ENCODE peak calls at places on chromosomes 7 and 10, in five cellular contexts. G, W, N, U and X are unnamed samples.
A peak's percentile ranks its signal among the peaks of the same experiment; 100 is the strongest.

GRCh38 chr7:80719261-80719660 is 80.8 kb downstream of the CD36 start:
- DNase-seq in G (no peak), W (no peak), N (peak; percentile 58), U (peak; percentile 88), X (no peak)

GRCh38 chr10:100653957-100654834 is 91.2 kb upstream of the PAX2 start:
- DNase-seq in G (no peak), W (no peak), N (no peak), U (no peak), X (no peak)

GRCh38 chr7:2576742-2577491 is 18.1 kb downstream of the IQCE start:
- DNase-seq in G (no peak), W (no peak), N (no peak), U (no peak), X (no peak)

GRCh38 chr7:65429642-65430343 is 56.1 kb downstream of the ZNF92 start:
- DNase-seq in G (no peak), W (no peak), N (no peak), U (no peak), X (no peak)

GRCh38 chr7:92634924-92635519 is 44.8 kb upstream of the FAM133B start:
- DNase-seq in G (no peak), W (no peak), N (peak; percentile 92), U (peak; percentile 53), X (no peak)

GRCh38 chr10:36172054-36172531 is 530.0 kb upstream of the FZD8 start:
- DNase-seq in G (no peak), W (no peak), N (no peak), U (peak; percentile 14), X (no peak)

GRCh38 chr10:88979153-88979562 is 11.4 kb upstream of the FAS start:
- DNase-seq in G (peak; percentile 54), W (peak; percentile 34), N (peak; percentile 76), U (peak; percentile 86), X (no peak)

GRCh38 chr10:28503114-28503513 is 29.8 kb upstream of the WAC start:
- DNase-seq in G (no peak), W (no peak), N (peak; percentile 41), U (no peak), X (no peak)

GRCh38 chr10:88408111-88408510 is 175.0 kb downstream of the RNLS start:
- DNase-seq in G (no peak), W (no peak), N (no peak), U (no peak), X (no peak)

GRCh38 chr7:76191783-76192240 is 9.9 kb upstream of the SRRM3 start:
- DNase-seq in G (no peak), W (no peak), N (peak; percentile 73), U (peak; percentile 48), X (no peak)

GRCh38 chr7:38728145-38728544 is 97.0 kb upstream of the AMPH start:
- DNase-seq in G (no peak), W (no peak), N (peak; percentile 62), U (no peak), X (no peak)

GRCh38 chr7:135355377-135356048 is 121.9 kb downstream of the STRA8 start:
- DNase-seq in G (no peak), W (no peak), N (peak; percentile 23), U (no peak), X (no peak)

GRCh38 chr10:117553171-117553814 is 10.7 kb downstream of the EMX2 start:
- DNase-seq in G (no peak), W (no peak), N (peak; percentile 65), U (no peak), X (no peak)

GRCh38 chr7:134444198-134444960 is 14.5 kb downstream of the AKR1B1 start:
- DNase-seq in G (peak; percentile 55), W (peak; percentile 77), N (no peak), U (no peak), X (no peak)

GRCh38 chr7:70669859-70670258 is 462.1 kb upstream of the GALNT17 start:
- DNase-seq in G (no peak), W (no peak), N (no peak), U (no peak), X (no peak)

GRCh38 chr7:93914581-93915066 is 6.9 kb upstream of the GNG11 start:
- DNase-seq in G (no peak), W (no peak), N (peak; percentile 78), U (peak; percentile 50), X (no peak)

GRCh38 chr10:107692072-107692471 is 527.6 kb upstream of the SORCS1 start:
- DNase-seq in G (no peak), W (no peak), N (no peak), U (no peak), X (no peak)

GRCh38 chr10:84938117-84938905 is 609.9 kb downstream of the CCSER2 start:
- DNase-seq in G (no peak), W (no peak), N (no peak), U (no peak), X (no peak)

GRCh38 chr7:959271-959670 is 4.8 kb upstream of the ADAP1 start:
- DNase-seq in G (peak; percentile 25), W (no peak), N (no peak), U (no peak), X (no peak)